ENCODE peak calls at places on chromosome 19, in four cellular contexts. P, F, A and J are unnamed samples.

GRCh38 chr19:45172173-45172572 is 5.9 kb downstream of the TRAPPC6A start:
- DNase-seq in P (no peak), A (no peak), F (no peak), J (no peak)

GRCh38 chr19:13055213-13056051 is 47.2 kb downstream of the LYL1 start:
- DNase-seq in A (peak), F (no peak), P (peak), J (no peak)

GRCh38 chr19:13001502-13002388 is 6.5 kb downstream of the NFIX start:
- DNase-seq in P (peak), A (no peak), F (no peak), J (no peak)

GRCh38 chr19:38547446-38547845 is 70.3 kb downstream of the MAP4K1 start:
- DNase-seq in F (no peak), A (no peak), P (no peak), J (no peak)

GRCh38 chr19:12603714-12604113 is 6.9 kb downstream of the ZNF490 start:
- DNase-seq in P (no peak), F (no peak), A (peak), J (peak)

GRCh38 chr19:10286803-10287737 is at the start of gene ICAM4:
- DNase-seq in P (no peak), A (no peak), F (no peak), J (no peak)

GRCh38 chr19:2867025-2867991 is at the start of gene ZNF556:
- DNase-seq in A (peak), F (no peak), P (peak), J (no peak)

GRCh38 chr19:29664753-29665214 is 477 bp upstream of the PLEKHF1 start:
- DNase-seq in P (no peak), F (no peak), A (no peak), J (no peak)

GRCh38 chr19:38039966-38040365 is 133.0 kb downstream of the SIPA1L3 start:
- DNase-seq in A (peak), F (no peak), P (no peak), J (no peak)

GRCh38 chr19:55248704-55249103 is 10.1 kb downstream of the PPP6R1 start:
- DNase-seq in P (no peak), A (no peak), F (no peak), J (no peak)

GRCh38 chr19:48966541-48967345 is 1.6 kb downstream of the FTL start:
- DNase-seq in F (no peak), A (no peak), P (peak), J (no peak)

GRCh38 chr19:8001995-8002849 is 3.2 kb downstream of the ELAVL1 start:
- DNase-seq in P (peak), A (no peak), F (peak), J (peak)

GRCh38 chr19:41206926-41207750 is 11.9 kb upstream of the AXL start:
- DNase-seq in P (peak), F (no peak), A (no peak), J (no peak)

GRCh38 chr19:43316591-43317319 is 36.7 kb upstream of the CD177 start:
- DNase-seq in P (no peak), F (no peak), A (no peak), J (no peak)

GRCh38 chr19:18144906-18145305 is 8.1 kb upstream of the PIK3R2 start:
- DNase-seq in F (no peak), A (no peak), P (no peak), J (no peak)

GRCh38 chr19:2887391-2887914 is 13.3 kb upstream of the ZNF57 start:
- DNase-seq in A (peak), P (no peak), F (no peak), J (peak)

GRCh38 chr19:41774515-41774980 is 19.2 kb downstream of the CEACAM6 start:
- DNase-seq in A (no peak), P (no peak), F (no peak), J (no peak)

GRCh38 chr19:39275578-39275977 is 7.4 kb downstream of the IFNL2 start:
- DNase-seq in A (no peak), P (no peak), F (no peak), J (no peak)

GRCh38 chr19:38977445-38978314 is 2.1 kb upstream of the FBXO17 start:
- DNase-seq in A (no peak), F (no peak), P (no peak), J (peak)

GRCh38 chr19:56086671-56087430 is 34.2 kb downstream of the ZNF787 start:
- DNase-seq in P (no peak), F (no peak), A (no peak), J (no peak)

GRCh38 chr19:5624741-5625140 is 1.9 kb downstream of the SAFB start:
- DNase-seq in F (no peak), P (no peak), A (no peak), J (no peak)

GRCh38 chr19:46902402-46902766 is 41.6 kb downstream of the ARHGAP35 start:
- DNase-seq in F (no peak), A (no peak), P (no peak), J (no peak)

GRCh38 chr19:3114018-3114726 is 20.0 kb downstream of the GNA11 start:
- DNase-seq in P (no peak), F (no peak), A (no peak), J (no peak)